ENCODE peak calls at places on chromosome 14, in eight cellular contexts. T is choroid plexus epithelial cell, K is IMR-90, Y is adrenal gland, G is tibial artery, L is D721Med, Q is breast epithelium, S is MCF 10A. W is an unnamed sample.

GRCh38 chr14:66078031-66078430 is 408.1 kb upstream of the CCDC196 start:
- DNase-seq in T (peak; percentile 4), K (no peak), Y (no peak), G (no peak), L (no peak), Q (no peak), S (peak; percentile 20), W (no peak)

GRCh38 chr14:91573528-91573893 is 63.4 kb upstream of the PPP4R3A start:
- DNase-seq in T (no peak), K (no peak), Y (no peak), G (no peak), L (no peak), Q (no peak), S (no peak), W (no peak)

GRCh38 chr14:94103554-94104165 is 6.9 kb upstream of the IFI27 start:
- DNase-seq in T (peak; percentile 18), K (no peak), Y (no peak), G (no peak), L (no peak), Q (no peak), S (no peak), W (no peak)

GRCh38 chr14:75497191-75497590 is 25.1 kb upstream of the BATF start:
- DNase-seq in T (no peak), K (no peak), Y (no peak), G (no peak), L (no peak), Q (no peak), S (no peak), W (no peak)

GRCh38 chr14:87030182-87030581 is 962.8 kb downstream of the GALC start:
- DNase-seq in T (no peak), K (no peak), Y (no peak), G (no peak), L (no peak), Q (no peak), S (peak; percentile 28), W (no peak)

GRCh38 chr14:64918216-64918615 is 4.0 kb downstream of the CHURC1 start:
- DNase-seq in T (no peak), K (no peak), Y (no peak), G (no peak), L (no peak), Q (no peak), S (no peak), W (no peak)

GRCh38 chr14:36471431-36471830 is 48.6 kb downstream of the NKX2-1 start:
- DNase-seq in T (no peak), K (no peak), Y (no peak), G (no peak), L (no peak), Q (no peak), S (no peak), W (no peak)

GRCh38 chr14:102320033-102320660 is 601 bp downstream of the ZNF839 start:
- DNase-seq in T (peak; percentile 75), K (peak; percentile 56), Y (peak; percentile 64), G (peak; percentile 78), L (no peak), Q (peak; percentile 35), S (no peak), W (peak; percentile 36)

GRCh38 chr14:21069388-21070082 is 569 bp upstream of the ARHGEF40 start:
- DNase-seq in T (peak; percentile 21), K (peak; percentile 29), Y (peak; percentile 36), G (no peak), L (no peak), Q (peak; percentile 59), S (no peak), W (peak; percentile 52)

GRCh38 chr14:32078794-32079663 is 1.9 kb downstream of the ARHGAP5 start:
- DNase-seq in T (peak; percentile 38), K (peak; percentile 31), Y (no peak), G (no peak), L (no peak), Q (no peak), S (peak; percentile 46), W (no peak)

GRCh38 chr14:51211149-51211548 is 28.9 kb upstream of the TMX1 start:
- DNase-seq in T (peak; percentile 80), K (peak; percentile 28), Y (no peak), G (no peak), L (no peak), Q (no peak), S (peak; percentile 72), W (no peak)

GRCh38 chr14:51653096-51653814 is 1.5 kb downstream of the FRMD6 start:
- DNase-seq in T (peak; percentile 88), K (peak; percentile 60), Y (no peak), G (no peak), L (no peak), Q (no peak), S (peak; percentile 70), W (no peak)

DNA sequence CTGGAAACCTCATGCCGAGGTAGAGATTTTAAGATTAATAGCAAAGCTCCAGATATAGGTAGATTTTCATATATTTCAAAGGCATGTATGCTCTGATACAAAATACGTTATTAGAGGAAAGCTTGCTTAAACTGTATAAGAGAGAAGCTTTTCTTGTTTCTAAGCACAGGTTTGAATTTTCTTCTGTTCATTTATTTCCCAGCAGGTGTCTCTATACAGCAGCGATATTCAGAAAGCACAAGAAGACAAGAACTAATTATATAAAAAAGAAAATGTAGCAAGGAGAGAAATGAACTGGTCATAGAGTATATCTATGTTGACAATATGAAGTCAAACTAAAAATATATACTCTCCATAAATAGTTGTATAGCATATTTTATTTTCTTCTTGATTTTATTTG is 307.4 kb upstream of the NOVA1 start:
- DNase-seq in T (no peak), K (no peak), Y (no peak), G (no peak), L (no peak), Q (no peak), S (no peak), W (no peak)
- TF ChIP-seq CTCF in T (no peak), K (no peak), Y (peak; percentile 14), G (no peak), L (no peak), Q (peak; percentile 24), S (peak; percentile 12), W (no peak)

DNA sequence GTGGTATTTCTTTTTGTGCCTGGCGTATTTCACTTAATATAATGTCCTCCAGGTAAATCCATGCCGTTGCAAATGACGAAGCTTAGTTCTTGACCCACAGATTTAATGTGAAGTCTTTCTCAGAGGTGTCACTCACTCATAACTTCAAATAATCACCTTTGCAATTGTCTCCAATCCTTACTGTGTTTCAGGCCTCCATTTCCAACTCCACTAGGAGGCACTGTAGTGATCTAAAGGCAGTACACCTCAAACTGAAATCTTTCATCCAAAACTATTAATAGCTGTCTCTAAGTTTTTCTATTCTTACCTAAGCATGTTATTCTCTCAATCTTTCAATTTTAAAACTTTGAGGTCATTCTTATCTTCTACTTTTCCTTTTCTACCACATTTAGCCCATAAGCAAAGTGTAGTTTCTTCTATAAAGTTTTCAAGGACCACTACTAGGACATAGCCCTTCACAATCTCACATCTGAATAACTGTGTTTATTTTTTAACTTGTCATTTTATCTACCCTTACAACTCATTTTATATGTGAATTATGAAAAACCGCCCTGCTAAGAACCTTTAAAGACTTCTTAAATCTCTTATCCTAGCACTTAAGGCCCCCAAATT is 25.5 kb upstream of the FBXO34 start:
- DNase-seq in T (peak; percentile 70), K (peak; percentile 42), Y (peak; percentile 25), G (no peak), L (no peak), Q (no peak), S (peak; percentile 49), W (no peak)
- TF ChIP-seq CTCF in T (peak; percentile 83), K (peak; percentile 64), Y (peak; percentile 47), G (peak; percentile 47), L (peak; percentile 51), Q (peak; percentile 42), S (peak; percentile 40), W (peak; percentile 49)

DNA sequence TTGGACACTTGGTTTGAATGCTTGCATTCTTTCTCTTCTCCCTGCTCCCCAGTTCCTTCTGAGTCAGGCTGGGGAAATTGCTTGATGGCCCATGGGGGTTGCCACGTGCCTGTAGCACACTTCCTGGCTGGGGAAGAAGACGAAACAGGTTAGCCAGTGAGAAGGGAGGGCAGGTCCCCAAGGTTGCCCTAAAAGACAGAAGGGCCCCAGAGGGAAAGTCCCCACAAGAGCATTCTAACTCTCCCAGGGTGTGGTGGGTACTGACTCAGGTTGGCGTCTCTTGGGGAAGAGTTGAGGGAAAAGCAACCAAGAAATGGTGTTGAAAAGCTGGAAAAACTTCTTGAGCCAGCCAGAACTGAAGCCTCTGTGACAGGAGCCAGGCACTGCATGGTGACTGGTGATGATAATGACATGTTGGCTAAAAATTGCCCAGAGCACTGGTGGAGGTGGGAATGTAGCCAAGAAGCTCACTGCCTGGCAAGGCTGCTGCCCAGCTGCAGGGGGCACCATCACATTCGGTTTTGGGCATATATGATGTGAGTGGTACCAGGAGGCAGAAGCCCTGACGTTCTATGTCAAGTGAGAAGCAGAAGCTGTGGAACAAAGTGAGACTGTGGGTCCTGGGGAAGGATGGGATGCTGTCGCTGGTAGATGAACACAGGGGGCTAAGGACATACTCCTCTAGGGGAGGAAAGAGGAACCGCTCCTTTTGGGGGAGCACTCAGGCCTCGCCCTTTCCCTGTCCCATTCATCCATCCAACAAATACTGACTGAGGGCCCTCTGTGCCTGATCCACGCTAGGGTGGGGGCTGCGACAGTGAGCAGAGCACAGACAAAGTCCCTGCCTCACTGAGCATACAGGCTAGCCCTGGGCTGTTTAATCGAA is 8.1 kb upstream of the RABGGTA start:
- DNase-seq in T (no peak), K (no peak), Y (no peak), G (no peak), L (no peak), Q (no peak), S (peak; percentile 57), W (no peak)
- TF ChIP-seq CTCF in T (peak; percentile 3), K (peak; percentile 17), Y (no peak), G (no peak), L (no peak), Q (no peak), S (no peak), W (no peak)

GRCh38 chr14:103910262-103910935 is 17.9 kb upstream of the TDRD9 start:
- DNase-seq in T (peak; percentile 82), K (peak; percentile 66), Y (peak; percentile 80), G (peak; percentile 82), L (peak; percentile 70), Q (peak; percentile 94), S (peak; percentile 96), W (peak; percentile 78)

GRCh38 chr14:103908580-103908979 is 19.7 kb upstream of the TDRD9 start:
- DNase-seq in T (no peak), K (no peak), Y (no peak), G (no peak), L (no peak), Q (no peak), S (no peak), W (no peak)

GRCh38 chr14:103904493-103905107 is 23.7 kb upstream of the TDRD9 start:
- DNase-seq in T (no peak), K (peak; percentile 15), Y (no peak), G (no peak), L (no peak), Q (no peak), S (no peak), W (no peak)

GRCh38 chr14:103909531-103910261 is 18.6 kb upstream of the TDRD9 start:
- DNase-seq in T (no peak), K (no peak), Y (no peak), G (no peak), L (no peak), Q (no peak), S (no peak), W (no peak)

DNA sequence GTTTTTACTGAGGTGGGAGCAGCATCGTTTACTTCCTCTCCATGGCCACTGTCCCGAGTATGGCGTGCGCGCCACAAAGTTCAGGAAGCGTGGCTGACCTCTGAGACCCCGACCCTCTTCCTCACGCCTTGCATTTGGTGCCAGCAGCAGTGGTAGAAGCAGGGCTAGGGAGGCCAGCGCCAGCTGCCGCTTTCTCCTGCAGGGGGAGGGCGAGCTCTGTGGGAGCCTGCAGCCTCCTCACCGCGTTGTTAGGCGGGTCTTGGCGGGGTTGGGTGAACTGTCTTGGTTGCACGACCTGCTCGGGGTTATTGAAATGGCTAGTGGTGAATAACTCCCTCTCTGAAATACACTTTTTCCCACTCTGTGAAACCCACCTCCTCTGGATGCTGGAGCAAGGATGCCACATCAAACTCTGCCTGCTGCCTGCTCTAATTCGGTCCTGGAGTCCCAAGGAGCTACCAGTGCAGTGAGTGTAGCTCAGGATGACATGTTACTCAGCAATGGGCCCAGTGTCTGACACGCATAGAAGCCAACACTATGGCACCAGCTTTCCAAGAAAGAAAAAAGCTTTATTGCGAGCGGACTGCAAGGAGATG is 22.3 kb upstream of the TDRD9 start:
- DNase-seq in T (no peak), K (no peak), Y (no peak), G (no peak), L (no peak), Q (no peak), S (no peak), W (peak; percentile 43)
- TF ChIP-seq CTCF in T (peak; percentile 51), K (no peak), Y (no peak), G (no peak), L (peak; percentile 25), Q (no peak), S (no peak), W (no peak)

W was measured in nephron progenitor cell.